ENCODE peak calls at places on chromosomes 7 and 10, in four cellular contexts. Q is activated naive CD4-positive, alpha-beta T cell; M is activated CD4-positive, alpha-beta T cell treated with anti-CD3 and anti-CD28 coated beads, Interleukin-2, amount 50 U/mL, for 4 hours; H is iris pigment epithelial cell. U is an unnamed sample.

GRCh38 chr7:116969371-116969902 is 16.1 kb downstream of the ST7 start:
- DNase-seq in Q (no peak), M (no peak), H (no peak), U (no peak)

GRCh38 chr10:132607491-132607890 is 69.9 kb downstream of the INPP5A start:
- DNase-seq in Q (no peak), M (no peak), H (no peak), U (no peak)

GRCh38 chr10:29720149-29720548 is 85.4 kb upstream of the SVIL start:
- DNase-seq in Q (no peak), M (no peak), H (no peak), U (no peak)

GRCh38 chr7:155021699-155022145 is 18.8 kb upstream of the PAXIP1 start:
- DNase-seq in Q (no peak), M (no peak), H (no peak), U (no peak)

GRCh38 chr10:13439771-13440708 is 88.8 kb downstream of the BEND7 start:
- DNase-seq in Q (peak), M (peak), H (peak), U (peak)

GRCh38 chr7:4189151-4189570 is 492.9 kb upstream of the FOXK1 start:
- DNase-seq in Q (no peak), M (no peak), H (peak), U (peak)

GRCh38 chr7:519974-520458 is 370 bp upstream of the PDGFA start:
- DNase-seq in Q (no peak), M (no peak), H (peak), U (peak)

GRCh38 chr10:60800918-60801317 is 22.6 kb downstream of the CDK1 start:
- DNase-seq in Q (no peak), M (no peak), H (no peak), U (no peak)

GRCh38 chr10:84194424-84195043 is at the start of gene CDHR1:
- DNase-seq in Q (no peak), M (no peak), H (no peak), U (peak)

GRCh38 chr7:54785261-54785660 is 26.2 kb upstream of the SEC61G start:
- DNase-seq in Q (no peak), M (no peak), H (no peak), U (no peak)

U was measured in NCI-H146.